ENCODE peak calls at places on chromosomes 1 and 21, in eight cellular contexts. U is uterus, R is A549, F is heart left ventricle, V is spleen, P is H54, S is breast epithelium, T is esophagus squamous epithelium. B is an unnamed sample.

GRCh38 chr1:91173379-91173890 is 151.6 kb upstream of the ZNF644 start:
- DNase-seq in S (no peak), V (no peak), F (no peak), R (no peak), P (no peak), U (no peak), T (no peak), B (no peak)

GRCh38 chr1:77037990-77038389 is 170.7 kb downstream of the ST6GALNAC5 start:
- DNase-seq in S (no peak), F (no peak), R (no peak), V (no peak), T (no peak), U (no peak), P (no peak), B (no peak)

GRCh38 chr1:63592536-63593302 is 492 bp upstream of the PGM1 start:
- DNase-seq in P (peak; percentile 63), F (no peak), S (no peak), T (no peak), R (no peak), V (no peak), U (no peak), B (no peak)

GRCh38 chr1:8097077-8097799 is 71.1 kb upstream of the ERRFI1 start:
- DNase-seq in F (no peak), T (no peak), V (no peak), P (no peak), U (no peak), S (no peak), R (peak; percentile 94), B (no peak)

GRCh38 chr1:50967416-50968020 is 2.5 kb upstream of the CDKN2C start:
- DNase-seq in F (no peak), P (no peak), S (no peak), V (no peak), U (no peak), T (no peak), R (no peak), B (no peak)

GRCh38 chr1:16126738-16127515 is 28.9 kb downstream of the EPHA2 start:
- DNase-seq in R (no peak), T (no peak), V (peak; percentile 33), U (no peak), F (no peak), S (no peak), P (no peak), B (peak; percentile 10)

GRCh38 chr1:26340047-26340481 is 13.9 kb downstream of the CRYBG2 start:
- DNase-seq in T (no peak), U (no peak), S (no peak), P (no peak), F (no peak), V (no peak), R (no peak), B (no peak)

GRCh38 chr21:27725916-27726315 is 759.0 kb upstream of the ADAMTS5 start:
- DNase-seq in V (no peak), S (no peak), F (no peak), T (no peak), P (no peak), R (no peak), U (no peak), B (no peak)

GRCh38 chr1:160607051-160608032 is 28.0 kb upstream of the CD84 start:
- DNase-seq in V (no peak), F (no peak), R (peak; percentile 83), P (peak; percentile 45), T (no peak), U (no peak), S (peak; percentile 44), B (no peak)

GRCh38 chr1:235131961-235132360 is 3.3 kb upstream of the TOMM20 start:
- DNase-seq in V (no peak), P (no peak), R (no peak), S (no peak), T (no peak), U (no peak), F (no peak), B (no peak)

GRCh38 chr1:73104749-73105148 is 822.4 kb upstream of the NEGR1 start:
- DNase-seq in R (no peak), V (peak; percentile 71), F (no peak), T (no peak), U (no peak), P (no peak), S (no peak), B (no peak)

GRCh38 chr1:52659356-52659755 is 26.4 kb downstream of the SHISAL2A start:
- DNase-seq in V (no peak), P (no peak), F (no peak), R (no peak), S (no peak), U (no peak), T (no peak), B (no peak)

GRCh38 chr1:67771152-67771551 is 62.1 kb downstream of the GNG12 start:
- DNase-seq in T (no peak), P (no peak), V (no peak), U (no peak), S (no peak), R (peak; percentile 68), F (no peak), B (no peak)

GRCh38 chr1:85330206-85330605 is 53.8 kb upstream of the BCL10 start:
- DNase-seq in F (no peak), V (no peak), S (no peak), P (no peak), R (peak; percentile 79), T (no peak), U (no peak), B (no peak)

GRCh38 chr1:230158422-230159291 is 91.6 kb downstream of the GALNT2 start:
- DNase-seq in F (peak; percentile 24), U (no peak), V (no peak), P (no peak), S (no peak), T (no peak), R (no peak), B (no peak)

GRCh38 chr1:173295995-173296394 is 88.9 kb upstream of the TNFSF4 start:
- DNase-seq in U (no peak), F (no peak), V (no peak), T (no peak), P (no peak), S (no peak), R (no peak), B (no peak)

GRCh38 chr1:240942901-240943300 is 330.9 kb upstream of the GREM2 start:
- DNase-seq in F (no peak), P (no peak), U (no peak), S (no peak), V (no peak), T (no peak), R (no peak), B (no peak)

GRCh38 chr1:28257736-28258135 is 1.6 kb upstream of the SESN2 start:
- DNase-seq in F (no peak), T (no peak), U (no peak), S (no peak), R (no peak), P (no peak), V (no peak), B (no peak)

GRCh38 chr1:28259252-28259934 is at the start of gene SESN2:
- DNase-seq in V (peak; percentile 99), R (peak; percentile 94), F (peak; percentile 99), P (peak; percentile 89), T (peak; percentile 88), U (peak; percentile 99), S (peak; percentile 99), B (peak; percentile 99)

GRCh38 chr1:28258628-28259251 is 578 bp upstream of the SESN2 start:
- DNase-seq in V (no peak), S (no peak), U (no peak), T (no peak), F (no peak), P (no peak), R (no peak), B (no peak)

GRCh38 chr1:28260803-28261174 is 1.5 kb downstream of the SESN2 start:
- DNase-seq in T (no peak), P (no peak), S (no peak), R (no peak), U (no peak), F (no peak), V (no peak), B (no peak)

GRCh38 chr1:28259935-28260802 is 851 bp downstream of the SESN2 start:
- DNase-seq in P (no peak), R (peak; percentile 75), T (no peak), F (peak; percentile 84), U (peak; percentile 80), S (peak; percentile 73), V (peak; percentile 89), B (peak; percentile 88)
- TF ChIP-seq POLR2A in P (no peak), R (peak; percentile 2), T (no peak), F (no peak), U (no peak), S (no peak), V (no peak), B (peak; percentile 12)

GRCh38 chr1:188425687-188426086 is 1596.9 kb downstream of the PLA2G4A start:
- DNase-seq in T (no peak), P (no peak), S (no peak), F (no peak), U (no peak), R (no peak), V (no peak), B (no peak)
- TF ChIP-seq POLR2A in T (no peak), P (no peak), S (no peak), F (no peak), U (no peak), R (no peak), V (no peak), B (no peak)

GRCh38 chr1:157090771-157091170 is 8.8 kb downstream of the ETV3L start:
- DNase-seq in S (peak; percentile 55), P (no peak), T (no peak), R (no peak), F (no peak), U (no peak), V (no peak), B (no peak)

GRCh38 chr1:157091186-157091585 is 8.4 kb downstream of the ETV3L start:
- DNase-seq in T (no peak), V (no peak), U (no peak), R (no peak), F (no peak), P (no peak), S (no peak), B (no peak)

GRCh38 chr1:157091668-157092273 is 7.8 kb downstream of the ETV3L start:
- DNase-seq in R (no peak), F (no peak), U (no peak), T (no peak), V (peak; percentile 53), P (no peak), S (no peak), B (no peak)

GRCh38 chr1:157089789-157090188 is 9.8 kb downstream of the ETV3L start:
- DNase-seq in U (no peak), R (no peak), S (no peak), P (no peak), F (no peak), T (no peak), V (peak; percentile 64), B (no peak)

DNA sequence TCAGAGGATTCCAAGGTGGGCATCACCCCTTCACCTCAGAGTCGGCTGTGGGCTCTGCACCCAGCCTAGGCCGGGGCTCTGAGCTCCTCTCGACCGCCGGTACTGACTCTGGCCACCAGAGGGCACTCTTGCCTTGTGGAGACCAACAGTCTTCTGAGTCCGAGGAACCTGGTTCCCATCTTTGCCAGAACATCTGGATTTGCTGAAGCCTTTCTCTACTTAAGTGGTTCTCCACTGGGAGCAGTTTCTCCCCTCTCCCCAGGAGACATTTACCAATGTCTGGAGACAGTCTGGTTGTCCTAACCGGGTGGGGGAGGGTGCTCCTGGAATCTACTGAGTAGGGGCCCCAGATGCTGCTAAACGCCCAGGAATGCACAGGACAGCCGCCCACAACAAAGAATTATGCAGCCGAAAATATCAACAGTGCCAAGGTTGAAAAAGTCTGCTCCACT is 9.4 kb downstream of the ETV3L start:
- DNase-seq in T (no peak), V (peak; percentile 95), R (peak; percentile 77), P (peak; percentile 75), U (peak; percentile 88), F (peak; percentile 87), S (peak; percentile 80), B (peak; percentile 94)
- TF ChIP-seq POLR2A in T (no peak), V (no peak), R (no peak), P (no peak), U (no peak), F (no peak), S (no peak), B (no peak)

GRCh38 chr1:153777648-153778047 is 2.4 kb downstream of the SLC27A3 start:
- DNase-seq in S (no peak), F (no peak), P (no peak), V (no peak), U (no peak), R (no peak), T (no peak), B (peak; percentile 46)
- TF ChIP-seq POLR2A in S (no peak), F (no peak), P (no peak), V (no peak), U (no peak), R (no peak), T (no peak), B (no peak)

B was measured in ovary.